ENCODE peak calls at places on chromosomes 5 and 9, in six cellular contexts. K is IMR-90; C is RWPE2; J is CD4-positive, alpha-beta T cell; O is Panc1; R is tibial artery. V is an unnamed sample.
A peak's percentile ranks its signal among the peaks of the same experiment; 100 is the strongest.

GRCh38 chr9:83247732-83248131 is 184.8 kb upstream of the RASEF start:
- DNase-seq in K (no peak), C (no peak), J (no peak), O (no peak), R (no peak), V (no peak)

GRCh38 chr5:124714910-124715309 is 31.5 kb downstream of the ZNF608 start:
- DNase-seq in K (no peak), C (no peak), J (no peak), O (no peak), R (no peak), V (no peak)

GRCh38 chr5:62143268-62144229 is 162.5 kb upstream of the KIF2A start:
- DNase-seq in K (peak; percentile 40), C (no peak), J (no peak), O (no peak), R (no peak), V (no peak)

GRCh38 chr9:114321759-114322158 is 1.1 kb upstream of the ORM1 start:
- DNase-seq in K (peak; percentile 78), C (no peak), J (no peak), O (no peak), R (no peak), V (no peak)

GRCh38 chr9:4397917-4398316 is 92.4 kb upstream of the SLC1A1 start:
- DNase-seq in K (peak; percentile 49), C (no peak), J (no peak), O (no peak), R (no peak), V (no peak)

GRCh38 chr5:87300744-87301143 is 33.1 kb downstream of the RASA1 start:
- DNase-seq in K (peak; percentile 94), C (peak; percentile 78), J (no peak), O (peak; percentile 92), R (no peak), V (no peak)

GRCh38 chr5:180179399-180180197 is 29.4 kb downstream of the RASGEF1C start:
- DNase-seq in K (no peak), C (no peak), J (no peak), O (no peak), R (no peak), V (no peak)

GRCh38 chr9:74281674-74282073 is 215.5 kb upstream of the RORB start:
- DNase-seq in K (no peak), C (no peak), J (no peak), O (no peak), R (no peak), V (no peak)

GRCh38 chr5:159449925-159450324 is 119.6 kb upstream of the IL12B start:
- DNase-seq in K (peak; percentile 39), C (no peak), J (no peak), O (no peak), R (no peak), V (peak; percentile 47)

GRCh38 chr5:143142596-143143435 is 260.7 kb downstream of the NR3C1 start:
- DNase-seq in K (peak; percentile 17), C (peak; percentile 89), J (no peak), O (no peak), R (peak; percentile 79), V (peak; percentile 87)

GRCh38 chr9:121121582-121122087 is 46.9 kb downstream of the CNTRL start:
- DNase-seq in K (peak; percentile 94), C (peak; percentile 97), J (peak; percentile 95), O (peak; percentile 68), R (peak; percentile 99), V (peak; percentile 99)

GRCh38 chr5:143101134-143101533 is 302.4 kb downstream of the NR3C1 start:
- DNase-seq in K (no peak), C (no peak), J (no peak), O (no peak), R (no peak), V (no peak)

GRCh38 chr5:113232246-113232645 is 202.5 kb downstream of the TSSK1B start:
- DNase-seq in K (no peak), C (no peak), J (no peak), O (no peak), R (no peak), V (no peak)

DNA sequence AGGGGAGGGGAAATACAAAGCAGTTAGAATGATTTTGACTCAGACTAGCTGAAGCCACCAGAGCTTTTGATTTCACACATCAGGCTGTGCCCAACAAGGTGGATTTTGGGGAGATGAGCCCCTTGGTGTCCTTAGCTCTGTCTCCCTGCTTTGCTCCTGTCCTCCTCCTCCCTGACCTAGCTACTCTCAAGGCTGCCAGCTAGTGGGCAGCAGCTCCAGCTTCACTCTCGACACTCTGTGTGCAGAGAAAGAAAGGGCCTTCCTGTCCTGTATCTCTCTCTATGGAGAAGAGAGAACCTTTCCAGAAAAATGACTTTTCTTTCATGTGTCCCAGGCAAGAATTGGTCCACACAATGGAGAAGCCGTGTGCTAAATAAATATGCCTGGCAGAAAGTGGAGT is 446.2 kb downstream of the SEMA5A start:
- DNase-seq in K (no peak), C (no peak), J (no peak), O (no peak), R (no peak), V (no peak)
- TF ChIP-seq CTCF in K (no peak), C (peak; percentile 19), J (no peak), O (no peak), R (no peak), V (no peak)

GRCh38 chr5:97183100-97183929 is at the start of gene RIOK2:
- DNase-seq in K (peak; percentile 93), C (peak; percentile 97), J (peak; percentile 85), O (peak; percentile 99), R (peak; percentile 92), V (peak; percentile 94)

GRCh38 chr5:97182571-97183099 is 412 bp downstream of the RIOK2 start:
- DNase-seq in K (peak; percentile 36), C (no peak), J (no peak), O (no peak), R (no peak), V (no peak)

GRCh38 chr5:97183930-97184213 is 825 bp upstream of the RIOK2 start:
- DNase-seq in K (no peak), C (no peak), J (no peak), O (no peak), R (no peak), V (no peak)

GRCh38 chr5:97181856-97182545 is 1.0 kb downstream of the RIOK2 start:
- DNase-seq in K (peak; percentile 50), C (no peak), J (no peak), O (no peak), R (no peak), V (no peak)
- H3K27ac ChIP-seq in K (no peak overlapping the region), C (peak overlapping the region; percentile 84), J (no peak overlapping the region), O (peak overlapping the region; percentile 96), R (peak overlapping the region; percentile 84), V (no peak overlapping the region)

DNA sequence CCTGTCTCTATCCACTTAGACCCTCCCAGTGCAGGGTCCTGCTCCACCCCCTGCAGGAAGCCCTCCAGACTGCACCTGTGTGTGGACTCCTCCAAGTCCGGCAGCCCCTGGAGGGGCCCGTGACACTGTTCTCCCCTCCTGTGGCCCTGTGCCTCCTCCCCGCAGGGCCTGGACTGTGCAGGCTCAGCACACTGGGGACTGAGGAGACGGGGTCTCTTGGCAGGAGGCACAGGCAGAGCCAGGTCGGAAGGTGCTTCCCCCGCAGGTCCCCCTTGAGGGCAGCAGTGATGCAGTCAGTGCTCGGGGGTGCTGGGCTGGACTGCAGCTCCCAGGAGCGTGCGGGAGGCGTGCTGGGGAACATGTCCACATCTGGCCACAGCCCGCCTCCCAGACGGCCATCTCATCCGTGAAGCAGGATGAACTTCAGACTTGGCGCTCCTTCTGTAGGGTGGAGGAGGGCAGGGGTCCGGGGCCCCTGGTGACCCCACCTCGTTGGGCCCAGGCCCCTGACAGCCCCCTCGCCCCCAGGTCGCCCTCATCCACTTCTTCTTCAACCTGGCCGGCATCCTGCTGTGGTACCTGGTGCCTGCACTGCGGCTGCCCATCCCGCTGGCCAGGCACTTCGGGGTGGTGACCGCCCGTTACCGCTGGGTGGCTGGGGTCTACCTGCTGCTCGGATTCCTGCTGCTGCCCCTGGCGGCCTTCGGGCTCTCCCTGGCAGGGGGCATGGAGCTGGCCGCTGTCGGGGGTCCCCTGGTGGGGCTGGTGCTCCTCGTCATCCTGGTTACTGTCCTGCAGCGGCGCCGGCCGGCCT is 4.9 kb downstream of the SLC34A3 start:
- DNase-seq in K (no peak), C (no peak), J (no peak), O (no peak), R (no peak), V (no peak)
- TF ChIP-seq CTCF in K (no peak), C (no peak), J (no peak), O (no peak), R (no peak), V (no peak)

GRCh38 chr9:76720245-76720644 is 44.0 kb upstream of the PCA3 start:
- DNase-seq in K (no peak), C (no peak), J (no peak), O (no peak), R (no peak), V (no peak)

GRCh38 chr9:76729116-76729515 is 35.1 kb upstream of the PCA3 start:
- DNase-seq in K (no peak), C (no peak), J (no peak), O (no peak), R (no peak), V (no peak)

GRCh38 chr9:76729980-76730737 is 34.1 kb upstream of the PCA3 start:
- DNase-seq in K (no peak), C (no peak), J (no peak), O (no peak), R (no peak), V (no peak)

GRCh38 chr9:76725885-76726284 is 38.4 kb upstream of the PCA3 start:
- DNase-seq in K (no peak), C (no peak), J (no peak), O (no peak), R (no peak), V (no peak)

DNA sequence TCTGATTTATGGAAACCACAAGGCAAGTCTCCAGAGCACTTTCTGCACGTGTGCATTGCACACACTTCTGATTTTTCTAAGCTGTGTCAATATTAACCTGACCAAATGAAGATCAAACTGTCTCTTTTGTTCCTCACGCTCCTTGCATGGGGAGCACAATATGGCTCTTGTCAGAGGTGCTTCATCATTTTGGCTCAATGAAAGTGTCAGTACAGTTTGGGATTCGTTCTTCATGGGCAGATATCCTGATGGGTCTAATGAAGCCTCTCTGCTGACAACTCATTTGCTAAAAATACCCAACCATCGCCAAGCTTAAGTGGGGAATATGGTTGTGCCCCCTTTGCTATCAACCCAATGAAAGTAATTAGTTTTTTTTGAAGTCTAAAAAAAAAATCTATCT is 39.1 kb upstream of the PCA3 start:
- DNase-seq in K (no peak), C (no peak), J (no peak), O (no peak), R (no peak), V (no peak)
- H3K27ac ChIP-seq in K (no peak overlapping the region), C (no peak overlapping the region), J (no peak overlapping the region), O (no peak overlapping the region), R (no peak overlapping the region), V (no peak overlapping the region)

DNA sequence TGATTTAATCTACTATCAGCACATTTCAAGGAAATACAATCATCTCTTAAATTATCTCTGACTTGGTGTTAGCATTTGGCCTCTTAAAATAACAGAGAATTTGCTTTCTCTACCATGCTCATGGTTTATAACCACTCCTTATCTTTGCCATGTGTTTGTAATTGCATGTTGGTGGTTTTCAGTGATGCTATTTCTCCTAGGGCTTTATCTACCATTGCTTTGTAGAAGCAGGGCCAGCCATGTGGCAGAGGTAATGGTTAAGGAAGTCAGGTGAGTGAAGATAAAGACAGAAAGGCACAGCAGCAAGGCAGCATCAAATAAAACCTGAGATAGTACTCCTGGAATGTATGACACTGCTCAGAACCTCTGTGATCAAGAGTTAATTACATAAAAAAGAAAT is 206.2 kb downstream of the FER start:
- DNase-seq in K (no peak), C (no peak), J (no peak), O (no peak), R (no peak), V (no peak)
- TF ChIP-seq CTCF in K (no peak), C (no peak), J (no peak), O (no peak), R (no peak), V (no peak)

GRCh38 chr9:92266486-92266885 is 27.0 kb downstream of the IARS1 start:
- DNase-seq in K (no peak), C (no peak), J (no peak), O (no peak), R (no peak), V (no peak)
- H3K27ac ChIP-seq in K (no peak overlapping the region), C (no peak overlapping the region), J (no peak overlapping the region), O (no peak overlapping the region), R (no peak overlapping the region), V (no peak overlapping the region)

V was measured in coronary artery.